ENCODE peak calls at places on chromosomes 4 and X, in five cellular contexts. V is lower lobe of right lung, P is GM10248, M is endodermal cell, J is mesothelial cell of epicardium. D is an unnamed sample.

GRCh38 chr4:118991686-118992085 is 103.0 kb downstream of the SYNPO2 start:
- DNase-seq in M (no peak), P (peak), J (no peak), V (no peak), D (peak)

GRCh38 chrX:44431206-44431605 is 87.7 kb upstream of the EFHC2 start:
- DNase-seq in V (no peak), J (no peak), P (no peak), M (no peak), D (no peak)

GRCh38 chr4:152038238-152038637 is 277.4 kb upstream of the GATB start:
- DNase-seq in M (no peak), P (no peak), V (no peak), J (no peak), D (no peak)

GRCh38 chr4:7854697-7855370 is 84.8 kb downstream of the AFAP1 start:
- DNase-seq in P (no peak), M (no peak), V (no peak), J (no peak), D (no peak)

GRCh38 chr4:181301735-181302380 is 941.3 kb upstream of the TENM3 start:
- DNase-seq in V (peak), J (peak), M (peak), P (no peak), D (peak)

GRCh38 chr4:102449751-102450352 is 51.3 kb upstream of the NFKB1 start:
- DNase-seq in M (peak), J (no peak), P (peak), V (no peak), D (peak)

GRCh38 chr4:17068885-17069284 is 170.4 kb upstream of the LDB2 start:
- DNase-seq in P (no peak), J (no peak), M (no peak), V (no peak), D (no peak)

GRCh38 chr4:141432000-141432712 is 204.2 kb upstream of the IL15 start:
- DNase-seq in V (no peak), M (no peak), P (no peak), J (no peak), D (no peak)

GRCh38 chr4:128462104-128462783 is 174.6 kb upstream of the PGRMC2 start:
- DNase-seq in M (no peak), J (no peak), P (no peak), V (no peak), D (no peak)

GRCh38 chr4:86529450-86529849 is 64.7 kb upstream of the PTPN13 start:
- DNase-seq in J (no peak), P (no peak), V (no peak), M (no peak), D (no peak)

GRCh38 chrX:48864210-48864609 is 28.8 kb upstream of the PCSK1N start:
- DNase-seq in P (no peak), V (no peak), J (peak), M (no peak), D (no peak)

GRCh38 chr4:121696140-121696640 is 590 bp downstream of the ANXA5 start:
- DNase-seq in V (peak), P (peak), J (peak), M (no peak), D (peak)

GRCh38 chr4:98794565-98795205 is 134.2 kb downstream of the EIF4E start:
- DNase-seq in V (no peak), M (peak), J (no peak), P (no peak), D (no peak)

GRCh38 chr4:156623376-156623775 is 348.2 kb downstream of the PDGFC start:
- DNase-seq in V (no peak), M (no peak), P (no peak), J (no peak), D (no peak)

GRCh38 chr4:171538601-171539100 is 274.6 kb upstream of the GALNTL6 start:
- DNase-seq in P (no peak), J (no peak), M (no peak), V (no peak), D (no peak)

DNA sequence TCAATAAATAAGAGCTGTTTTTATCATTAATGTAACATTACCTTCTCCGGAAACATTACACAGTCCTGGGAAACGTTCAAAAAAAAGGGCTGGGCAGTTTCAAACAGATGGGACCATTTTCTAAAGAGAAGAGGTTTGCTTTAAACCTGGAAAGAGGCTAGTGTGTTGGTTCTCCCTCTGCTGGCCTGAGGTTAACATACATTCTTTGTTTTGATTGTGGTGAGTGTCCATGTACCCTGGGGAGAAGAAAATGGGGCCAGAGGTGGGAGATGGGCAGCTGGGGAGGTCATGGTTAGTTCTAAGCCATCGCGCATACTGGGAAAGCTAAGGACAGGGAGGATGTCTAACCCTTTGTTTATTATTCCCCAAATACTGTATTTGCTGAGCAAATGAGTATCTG is 194.7 kb downstream of the CPEB2 start:
- DNase-seq in J (no peak), V (no peak), P (no peak), M (peak), D (no peak)
- TF ChIP-seq CTCF in J (no peak), V (peak), P (no peak), M (peak), D (no peak)

DNA sequence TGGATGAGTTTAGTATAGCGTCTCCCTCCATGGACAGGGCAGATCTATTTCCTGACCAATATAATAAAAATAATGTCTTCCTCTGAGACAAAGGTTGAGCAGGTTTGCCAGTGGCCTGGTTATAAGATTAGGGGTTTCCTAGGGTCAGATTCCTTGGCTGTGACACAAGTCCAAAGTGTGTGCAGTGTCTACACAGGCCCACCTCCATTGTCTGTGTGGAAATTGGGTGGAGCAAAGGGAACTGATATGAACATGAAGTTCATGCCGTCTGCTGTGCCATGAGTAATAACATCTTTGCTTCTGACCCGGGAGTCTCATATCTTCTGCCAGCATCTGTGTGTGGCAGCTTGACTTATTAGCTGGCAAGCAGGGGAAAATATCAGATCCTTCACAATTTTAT is 187.7 kb upstream of the BOD1L1 start:
- DNase-seq in P (no peak), M (no peak), J (no peak), V (no peak), D (no peak)
- TF ChIP-seq CTCF in P (no peak), M (no peak), J (no peak), V (no peak), D (no peak)

GRCh38 chr4:1854752-1855151 is 1.2 kb downstream of the LETM1 start:
- DNase-seq in P (no peak), J (no peak), V (no peak), M (no peak), D (no peak)

GRCh38 chr4:1855334-1856070 is 454 bp downstream of the LETM1 start:
- DNase-seq in J (peak), P (no peak), M (peak), V (peak), D (peak)

GRCh38 chr4:1856920-1857699 is 1.2 kb upstream of the LETM1 start:
- DNase-seq in P (no peak), J (peak), V (no peak), M (peak), D (no peak)

GRCh38 chr4:1857931-1858330 is 2.0 kb upstream of the LETM1 start:
- DNase-seq in J (no peak), V (no peak), P (no peak), M (no peak), D (no peak)

GRCh38 chr4:1856071-1856919 is at the start of gene LETM1:
- DNase-seq in P (peak), M (peak), V (peak), J (peak), D (peak)
- TF ChIP-seq CTCF in P (peak), M (peak), V (peak), J (no peak), D (no peak)

DNA sequence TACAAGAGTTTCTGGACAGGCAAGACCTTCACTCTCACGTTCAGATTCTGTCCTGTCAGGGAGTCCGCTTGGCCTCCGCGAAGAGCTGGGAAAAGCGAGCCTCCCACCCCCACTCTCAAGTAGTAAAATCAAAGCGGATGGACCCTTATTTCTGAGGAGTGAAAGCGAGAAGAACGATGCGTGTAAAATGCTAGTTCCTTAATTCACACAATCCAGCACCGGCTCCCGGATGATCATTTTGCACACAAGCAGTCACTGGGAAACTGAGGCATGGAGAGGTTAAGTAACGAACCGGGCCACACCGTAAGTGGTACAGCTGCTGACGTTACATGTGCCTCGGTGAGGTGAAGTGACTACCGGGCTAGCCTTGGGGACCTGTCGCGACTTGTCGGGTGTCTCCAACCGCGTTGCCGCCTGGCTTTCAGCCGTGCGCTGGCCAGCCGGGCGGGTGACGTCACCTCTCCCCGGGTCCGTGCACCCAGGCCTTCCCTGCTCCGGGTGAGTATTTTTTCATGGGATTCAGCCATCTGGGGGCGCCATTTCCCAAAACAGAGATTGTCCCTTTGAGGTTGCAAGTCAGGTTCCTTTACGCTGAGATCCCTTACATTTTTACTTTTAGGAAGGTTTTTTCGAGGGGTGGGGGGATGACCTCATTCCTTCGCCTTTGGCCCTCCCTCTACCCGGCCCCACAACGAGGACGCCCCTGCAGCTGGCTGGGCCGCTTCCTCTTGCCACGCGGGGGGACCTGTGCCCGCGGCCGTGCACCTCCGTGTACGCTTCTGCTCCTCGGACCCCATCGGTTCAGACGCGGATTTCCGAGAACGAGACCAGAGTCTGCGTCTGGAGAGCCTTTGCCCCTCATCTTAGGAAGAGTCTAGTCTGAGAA is 3.4 kb upstream of the SFRP2 start:
- DNase-seq in P (peak), V (peak), J (peak), M (peak), D (peak)
- TF ChIP-seq CTCF in P (no peak), V (peak), J (peak), M (peak), D (no peak)

DNA sequence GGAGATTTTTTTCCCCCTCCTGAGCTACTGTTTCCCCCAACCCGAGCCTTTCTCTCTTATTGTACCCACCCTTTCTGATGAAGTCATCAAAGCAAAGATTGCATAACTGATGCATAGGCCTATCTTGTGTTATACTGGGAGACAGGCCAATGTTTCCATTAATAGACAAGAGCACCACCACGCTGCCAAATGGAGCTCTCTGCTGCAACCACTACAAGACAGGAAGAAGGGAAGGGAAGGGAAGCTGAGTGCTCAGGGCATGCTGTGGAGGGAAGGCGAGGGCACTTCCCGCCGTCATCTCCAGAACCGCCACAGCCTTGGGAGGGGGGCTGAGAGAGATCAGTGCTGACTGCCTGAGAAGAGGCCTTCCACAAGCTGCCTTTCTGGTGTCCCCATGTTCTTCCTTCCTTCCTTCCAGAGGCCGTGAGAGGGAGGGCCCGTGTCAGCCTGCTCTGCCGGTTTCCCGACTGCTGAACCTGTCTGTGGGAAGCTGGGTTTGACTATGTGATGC is 75.0 kb downstream of the MGST2 start:
- DNase-seq in J (no peak), M (peak), P (no peak), V (peak), D (no peak)
- TF ChIP-seq CTCF in J (no peak), M (no peak), P (no peak), V (peak), D (no peak)

D was measured in GM13976.